ENCODE peak calls at places on chromosomes 2 and 18, in six cellular contexts. J is lower lobe of right lung, B is fibroblast of lung, L is ureter, M is substantia nigra, A is cardiac septum. X is an unnamed sample.

GRCh38 chr18:49456794-49457193 is 3.7 kb downstream of the DYM start:
- DNase-seq in A (no peak), B (no peak), M (no peak), L (no peak), J (no peak), X (no peak)

GRCh38 chr18:27142891-27143290 is 42.2 kb downstream of the CHST9 start:
- DNase-seq in J (no peak), B (no peak), M (no peak), L (no peak), A (no peak), X (no peak)

GRCh38 chr2:96860065-96861029 is 2.5 kb upstream of the ANKRD39 start:
- DNase-seq in L (peak), J (no peak), A (no peak), M (no peak), B (peak), X (peak)

GRCh38 chr2:218807626-218808025 is 24.0 kb downstream of the PRKAG3 start:
- DNase-seq in L (no peak), A (no peak), J (no peak), B (peak), M (no peak), X (no peak)

GRCh38 chr2:235752875-235753274 is 259.0 kb downstream of the AGAP1 start:
- DNase-seq in L (no peak), A (peak), M (no peak), J (no peak), B (no peak), X (no peak)

GRCh38 chr2:108182489-108182888 is 57.3 kb upstream of the SULT1C3 start:
- DNase-seq in B (no peak), M (no peak), A (no peak), J (no peak), L (no peak), X (no peak)

GRCh38 chr18:39966275-39966674 is 1988.8 kb upstream of the PIK3C3 start:
- DNase-seq in B (no peak), M (no peak), A (no peak), L (no peak), J (no peak), X (no peak)

GRCh38 chr2:205527801-205528200 is 154.5 kb upstream of the NRP2 start:
- DNase-seq in B (no peak), L (no peak), A (no peak), M (no peak), J (no peak), X (no peak)

GRCh38 chr18:64668563-64668962 is 519.7 kb upstream of the LINC00305 start:
- DNase-seq in L (no peak), A (no peak), J (no peak), B (no peak), M (no peak), X (no peak)

GRCh38 chr2:19769513-19769912 is 132.3 kb downstream of the TTC32 start:
- DNase-seq in A (no peak), B (peak), L (no peak), M (no peak), J (no peak), X (no peak)

GRCh38 chr2:44598330-44598729 is 236.6 kb downstream of the CAMKMT start:
- DNase-seq in L (no peak), B (no peak), M (no peak), A (no peak), J (no peak), X (no peak)

GRCh38 chr18:26575865-26576217 is 27.5 kb upstream of the KCTD1 start:
- DNase-seq in L (no peak), M (no peak), J (no peak), A (no peak), B (no peak), X (no peak)

GRCh38 chr18:71784777-71785176 is 759.4 kb downstream of the CBLN2 start:
- DNase-seq in M (no peak), A (no peak), B (no peak), J (no peak), L (no peak), X (no peak)

GRCh38 chr2:228840113-228840742 is 430.9 kb downstream of the PID1 start:
- DNase-seq in J (no peak), A (no peak), B (no peak), L (no peak), M (no peak), X (no peak)

GRCh38 chr2:20156826-20157605 is 67.9 kb downstream of the SDC1 start:
- DNase-seq in A (no peak), B (no peak), J (no peak), M (no peak), L (no peak), X (no peak)

GRCh38 chr2:219664041-219664440 is 36.6 kb downstream of the SLC4A3 start:
- DNase-seq in L (no peak), A (no peak), B (no peak), J (no peak), M (no peak), X (no peak)

GRCh38 chr2:182186132-182186735 is 200.6 kb downstream of the PPP1R1C start:
- DNase-seq in B (peak), A (no peak), M (no peak), J (no peak), L (no peak), X (no peak)

GRCh38 chr2:36534275-36534799 is 63.6 kb downstream of the FEZ2 start:
- DNase-seq in L (no peak), B (no peak), M (no peak), A (no peak), J (no peak), X (no peak)

GRCh38 chr18:396251-396555 is 104.3 kb downstream of the COLEC12 start:
- DNase-seq in L (no peak), J (no peak), B (no peak), A (no peak), M (no peak), X (no peak)

GRCh38 chr18:28834889-28835288 is 658.0 kb upstream of the CDH2 start:
- DNase-seq in B (peak), M (no peak), J (no peak), A (no peak), L (no peak), X (no peak)

GRCh38 chr2:156896294-156896693 is 361.2 kb upstream of the GALNT5 start:
- DNase-seq in J (no peak), L (no peak), M (no peak), B (peak), A (no peak), X (no peak)

GRCh38 chr2:234880551-234881211 is 71.1 kb upstream of the SH3BP4 start:
- DNase-seq in A (no peak), B (peak), M (no peak), L (no peak), J (no peak), X (peak)

GRCh38 chr2:206443735-206444527 is 599 bp downstream of the ADAM23 start:
- DNase-seq in M (peak), L (no peak), B (peak), A (no peak), J (no peak), X (no peak)

GRCh38 chr2:10517351-10518043 is 69.4 kb upstream of the ODC1 start:
- DNase-seq in L (no peak), A (peak), B (no peak), M (no peak), J (no peak), X (no peak)

GRCh38 chr2:64606495-64607363 is 47.0 kb downstream of the SERTAD2 start:
- DNase-seq in A (peak), M (no peak), B (peak), J (peak), L (peak), X (no peak)

GRCh38 chr2:636649-637405 is 40.4 kb downstream of the TMEM18 start:
- DNase-seq in B (peak), A (no peak), J (peak), L (peak), M (peak), X (no peak)

GRCh38 chr2:20929721-20930120 is 106.8 kb upstream of the LDAH start:
- DNase-seq in A (no peak), M (no peak), L (no peak), B (no peak), J (no peak), X (no peak)

GRCh38 chr18:3649559-3650426 is 199.8 kb downstream of the TGIF1 start:
- DNase-seq in B (peak), J (no peak), M (no peak), A (no peak), L (no peak), X (peak)

X was measured in RWPE2.